ENCODE peak calls at places on chromosomes 1 and 21, in ten cellular contexts. One of them, this sample, is unnamed.

GRCh38 chr1:44076093-44076492 is 42.5 kb upstream of the KLF17 start:
- DNase-seq in T-helper 2 cell: no peak
- DNase-seq in NCI-H146: no peak
- DNase-seq in GM18507: no peak
- DNase-seq in T1000: no peak
- DNase-seq in stimulated activated CD4-positive, alpha-beta T cell treated with anti-CD3 and anti-CD28 coated beads, TNF-alpha, amount 100 ng/mL, for 24 hours: no peak
- DNase-seq in astrocyte of the spinal cord: peak
- DNase-seq in T-cell: no peak
- DNase-seq in NCI-H1417: no peak
- DNase-seq in cortex of kidney: no peak
- DNase-seq in this sample: no peak

GRCh38 chr1:184483101-184483813 is 96.4 kb downstream of the C1orf21 start:
- DNase-seq in T-helper 2 cell: no peak
- DNase-seq in NCI-H146: no peak
- DNase-seq in GM18507: no peak
- DNase-seq in T1000: no peak
- DNase-seq in stimulated activated CD4-positive, alpha-beta T cell treated with anti-CD3 and anti-CD28 coated beads, TNF-alpha, amount 100 ng/mL, for 24 hours: no peak
- DNase-seq in astrocyte of the spinal cord: peak
- DNase-seq in T-cell: no peak
- DNase-seq in NCI-H1417: no peak
- DNase-seq in cortex of kidney: no peak
- DNase-seq in this sample: peak

GRCh38 chr21:34882719-34883131 is 166.4 kb downstream of the RUNX1 start:
- DNase-seq in T-helper 2 cell: no peak
- DNase-seq in NCI-H146: no peak
- DNase-seq in GM18507: no peak
- DNase-seq in T1000: no peak
- DNase-seq in stimulated activated CD4-positive, alpha-beta T cell treated with anti-CD3 and anti-CD28 coated beads, TNF-alpha, amount 100 ng/mL, for 24 hours: no peak
- DNase-seq in astrocyte of the spinal cord: peak
- DNase-seq in T-cell: no peak
- DNase-seq in NCI-H1417: no peak
- DNase-seq in cortex of kidney: no peak
- DNase-seq in this sample: no peak

GRCh38 chr1:185358957-185359356 is 41.9 kb upstream of the IVNS1ABP start:
- DNase-seq in T-helper 2 cell: no peak
- DNase-seq in NCI-H146: no peak
- DNase-seq in GM18507: no peak
- DNase-seq in T1000: no peak
- DNase-seq in stimulated activated CD4-positive, alpha-beta T cell treated with anti-CD3 and anti-CD28 coated beads, TNF-alpha, amount 100 ng/mL, for 24 hours: no peak
- DNase-seq in astrocyte of the spinal cord: no peak
- DNase-seq in T-cell: no peak
- DNase-seq in NCI-H1417: no peak
- DNase-seq in cortex of kidney: no peak
- DNase-seq in this sample: no peak

GRCh38 chr1:154199563-154199879 is 6.6 kb downstream of the CFAP141 start:
- DNase-seq in T-helper 2 cell: no peak
- DNase-seq in NCI-H146: no peak
- DNase-seq in GM18507: no peak
- DNase-seq in T1000: no peak
- DNase-seq in stimulated activated CD4-positive, alpha-beta T cell treated with anti-CD3 and anti-CD28 coated beads, TNF-alpha, amount 100 ng/mL, for 24 hours: no peak
- DNase-seq in astrocyte of the spinal cord: no peak
- DNase-seq in T-cell: no peak
- DNase-seq in NCI-H1417: no peak
- DNase-seq in cortex of kidney: no peak
- DNase-seq in this sample: no peak

GRCh38 chr1:22925111-22925510 is 47.6 kb downstream of the LACTBL1 start:
- DNase-seq in T-helper 2 cell: no peak
- DNase-seq in NCI-H146: no peak
- DNase-seq in GM18507: no peak
- DNase-seq in T1000: no peak
- DNase-seq in stimulated activated CD4-positive, alpha-beta T cell treated with anti-CD3 and anti-CD28 coated beads, TNF-alpha, amount 100 ng/mL, for 24 hours: no peak
- DNase-seq in astrocyte of the spinal cord: no peak
- DNase-seq in T-cell: no peak
- DNase-seq in NCI-H1417: no peak
- DNase-seq in cortex of kidney: no peak
- DNase-seq in this sample: no peak

GRCh38 chr1:228097333-228098081 is 5.6 kb downstream of the C1orf35 start:
- DNase-seq in T-helper 2 cell: no peak
- DNase-seq in NCI-H146: no peak
- DNase-seq in GM18507: no peak
- DNase-seq in T1000: no peak
- DNase-seq in stimulated activated CD4-positive, alpha-beta T cell treated with anti-CD3 and anti-CD28 coated beads, TNF-alpha, amount 100 ng/mL, for 24 hours: no peak
- DNase-seq in astrocyte of the spinal cord: no peak
- DNase-seq in T-cell: no peak
- DNase-seq in NCI-H1417: no peak
- DNase-seq in cortex of kidney: no peak
- DNase-seq in this sample: no peak

GRCh38 chr1:43587594-43587993 is 56.9 kb downstream of the PTPRF start:
- DNase-seq in T-helper 2 cell: no peak
- DNase-seq in NCI-H146: no peak
- DNase-seq in GM18507: no peak
- DNase-seq in T1000: no peak
- DNase-seq in stimulated activated CD4-positive, alpha-beta T cell treated with anti-CD3 and anti-CD28 coated beads, TNF-alpha, amount 100 ng/mL, for 24 hours: no peak
- DNase-seq in astrocyte of the spinal cord: no peak
- DNase-seq in T-cell: no peak
- DNase-seq in NCI-H1417: no peak
- DNase-seq in cortex of kidney: no peak
- DNase-seq in this sample: no peak

GRCh38 chr1:22275626-22276395 is 132.9 kb upstream of the WNT4 start:
- DNase-seq in T-helper 2 cell: no peak
- DNase-seq in NCI-H146: peak
- DNase-seq in GM18507: peak
- DNase-seq in T1000: no peak
- DNase-seq in stimulated activated CD4-positive, alpha-beta T cell treated with anti-CD3 and anti-CD28 coated beads, TNF-alpha, amount 100 ng/mL, for 24 hours: peak
- DNase-seq in astrocyte of the spinal cord: peak
- DNase-seq in T-cell: no peak
- DNase-seq in NCI-H1417: peak
- DNase-seq in cortex of kidney: no peak
- DNase-seq in this sample: no peak

GRCh38 chr1:29218223-29218622 is 12.5 kb downstream of the MECR start:
- DNase-seq in T-helper 2 cell: no peak
- DNase-seq in NCI-H146: no peak
- DNase-seq in GM18507: no peak
- DNase-seq in T1000: no peak
- DNase-seq in stimulated activated CD4-positive, alpha-beta T cell treated with anti-CD3 and anti-CD28 coated beads, TNF-alpha, amount 100 ng/mL, for 24 hours: no peak
- DNase-seq in astrocyte of the spinal cord: no peak
- DNase-seq in T-cell: no peak
- DNase-seq in NCI-H1417: no peak
- DNase-seq in cortex of kidney: no peak
- DNase-seq in this sample: no peak

GRCh38 chr21:34967509-34968289 is 81.4 kb downstream of the RUNX1 start:
- DNase-seq in T-helper 2 cell: no peak
- DNase-seq in NCI-H146: no peak
- DNase-seq in GM18507: no peak
- DNase-seq in T1000: no peak
- DNase-seq in stimulated activated CD4-positive, alpha-beta T cell treated with anti-CD3 and anti-CD28 coated beads, TNF-alpha, amount 100 ng/mL, for 24 hours: no peak
- DNase-seq in astrocyte of the spinal cord: no peak
- DNase-seq in T-cell: no peak
- DNase-seq in NCI-H1417: no peak
- DNase-seq in cortex of kidney: no peak
- DNase-seq in this sample: no peak

GRCh38 chr21:41678016-41678935 is 88.6 kb downstream of the RIPK4 start:
- DNase-seq in T-helper 2 cell: no peak
- DNase-seq in NCI-H146: peak
- DNase-seq in GM18507: no peak
- DNase-seq in T1000: no peak
- DNase-seq in stimulated activated CD4-positive, alpha-beta T cell treated with anti-CD3 and anti-CD28 coated beads, TNF-alpha, amount 100 ng/mL, for 24 hours: no peak
- DNase-seq in astrocyte of the spinal cord: peak
- DNase-seq in T-cell: no peak
- DNase-seq in NCI-H1417: peak
- DNase-seq in cortex of kidney: no peak
- DNase-seq in this sample: no peak

GRCh38 chr1:1092149-1092855 is 18.2 kb upstream of the RNF223 start:
- DNase-seq in T-helper 2 cell: no peak
- DNase-seq in NCI-H146: no peak
- DNase-seq in GM18507: no peak
- DNase-seq in T1000: no peak
- DNase-seq in stimulated activated CD4-positive, alpha-beta T cell treated with anti-CD3 and anti-CD28 coated beads, TNF-alpha, amount 100 ng/mL, for 24 hours: no peak
- DNase-seq in astrocyte of the spinal cord: no peak
- DNase-seq in T-cell: no peak
- DNase-seq in NCI-H1417: no peak
- DNase-seq in cortex of kidney: no peak
- DNase-seq in this sample: no peak

GRCh38 chr1:228064741-228065542 is 17.6 kb upstream of the ARF1 start:
- DNase-seq in T-helper 2 cell: no peak
- DNase-seq in NCI-H146: no peak
- DNase-seq in GM18507: no peak
- DNase-seq in T1000: no peak
- DNase-seq in stimulated activated CD4-positive, alpha-beta T cell treated with anti-CD3 and anti-CD28 coated beads, TNF-alpha, amount 100 ng/mL, for 24 hours: no peak
- DNase-seq in astrocyte of the spinal cord: no peak
- DNase-seq in T-cell: no peak
- DNase-seq in NCI-H1417: no peak
- DNase-seq in cortex of kidney: no peak
- DNase-seq in this sample: no peak